ENCODE peak calls at places on chromosome 2, in six cellular contexts. K, U, S, Z, A and G are unnamed samples.

GRCh38 chr2:239789711-239790110 is 235.4 kb downstream of the NDUFA10 start:
- DNase-seq in S (no peak), K (no peak), U (no peak), Z (peak; percentile 22), A (no peak), G (no peak)

GRCh38 chr2:47029737-47030524 is 114.3 kb upstream of the MCFD2 start:
- DNase-seq in A (no peak), S (no peak), K (no peak), Z (no peak), U (peak; percentile 85), G (no peak)

GRCh38 chr2:216098687-216099334 is 10.3 kb upstream of the XRCC5 start:
- DNase-seq in Z (no peak), K (no peak), S (no peak), A (no peak), U (no peak), G (no peak)

GRCh38 chr2:176063958-176064357 is 19.8 kb downstream of the EVX2 start:
- DNase-seq in S (no peak), Z (no peak), U (no peak), A (no peak), K (no peak), G (no peak)

GRCh38 chr2:124437811-124438210 is 412.7 kb downstream of the CNTNAP5 start:
- DNase-seq in U (no peak), A (no peak), S (peak; percentile 19), Z (no peak), K (no peak), G (no peak)

GRCh38 chr2:181457741-181458425 is 697 bp downstream of the ITGA4 start:
- DNase-seq in S (peak; percentile 62), U (no peak), K (peak; percentile 20), A (no peak), Z (peak; percentile 26), G (peak; percentile 41)

GRCh38 chr2:183868153-183868552 is 730.2 kb upstream of the ZNF804A start:
- DNase-seq in U (no peak), K (no peak), Z (no peak), A (no peak), S (no peak), G (no peak)

GRCh38 chr2:188146888-188147287 is 144.8 kb upstream of the GULP1 start:
- DNase-seq in K (no peak), A (no peak), S (no peak), Z (no peak), U (no peak), G (no peak)

GRCh38 chr2:201833796-201834195 is 27.5 kb downstream of the CDK15 start:
- DNase-seq in S (no peak), A (no peak), K (no peak), U (no peak), Z (no peak), G (no peak)

GRCh38 chr2:230796280-230796862 is 68.4 kb upstream of the ITM2C start:
- DNase-seq in A (no peak), Z (no peak), K (no peak), S (peak; percentile 40), U (no peak), G (no peak)

GRCh38 chr2:58708565-58708964 is 467.4 kb upstream of the FANCL start:
- DNase-seq in U (no peak), K (no peak), A (no peak), Z (no peak), S (no peak), G (no peak)

GRCh38 chr2:14831458-14831857 is 198.9 kb downstream of the LRATD1 start:
- DNase-seq in Z (no peak), U (no peak), S (no peak), A (no peak), K (no peak), G (no peak)

GRCh38 chr2:222269132-222269531 is 29.7 kb downstream of the PAX3 start:
- DNase-seq in U (no peak), K (no peak), Z (no peak), A (no peak), S (no peak), G (no peak)
- H3K27ac ChIP-seq in U (no peak overlapping the region), K (no peak overlapping the region), Z (no peak overlapping the region), A (no peak overlapping the region), S (no peak overlapping the region), G (no peak overlapping the region)

GRCh38 chr2:229083606-229084349 is 187.3 kb downstream of the PID1 start:
- DNase-seq in A (no peak), S (no peak), Z (no peak), U (no peak), K (no peak), G (no peak)
- H3K27ac ChIP-seq in A (peak overlapping the region; percentile 52), S (no peak overlapping the region), Z (no peak overlapping the region), U (no peak overlapping the region), K (no peak overlapping the region), G (no peak overlapping the region)

GRCh38 chr2:224860786-224861185 is 144.6 kb upstream of the CCDC195 start:
- DNase-seq in A (no peak), U (no peak), Z (no peak), K (no peak), S (no peak), G (no peak)
- H3K27ac ChIP-seq in A (no peak overlapping the region), U (no peak overlapping the region), Z (no peak overlapping the region), K (peak overlapping the region; percentile 35), S (no peak overlapping the region), G (no peak overlapping the region)

DNA sequence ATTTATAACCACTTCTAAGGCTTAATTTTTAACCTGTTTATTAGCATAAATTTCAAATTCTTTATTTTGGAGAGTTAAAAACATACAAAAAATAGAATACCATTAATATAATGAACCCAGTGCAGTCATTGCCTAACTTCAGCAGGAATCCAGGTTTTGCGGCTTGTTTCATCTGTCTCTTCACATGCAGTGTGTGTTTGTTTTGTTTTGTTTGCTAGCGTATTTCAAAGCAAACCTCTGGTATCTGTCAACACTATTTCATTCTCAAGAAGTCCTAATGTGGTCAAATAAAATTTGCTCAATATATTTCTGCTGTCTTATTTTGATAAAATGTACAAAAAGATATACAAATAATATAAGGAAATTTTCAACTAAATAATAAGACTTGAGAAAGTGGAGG is 328.5 kb downstream of the AGPS start:
- DNase-seq in Z (no peak), U (no peak), S (no peak), A (no peak), K (no peak), G (no peak)
- H3K27ac ChIP-seq in Z (no peak overlapping the region), U (no peak overlapping the region), S (no peak overlapping the region), A (no peak overlapping the region), K (no peak overlapping the region), G (no peak overlapping the region)